ENCODE peak calls at places on chromosomes 7 and 10, in eight cellular contexts. D is left ventricle myocardium inferior, V is right atrium auricular region, O is AG04449, L is fibroblast of lung, A is tibial artery, H is prostate gland, W is endothelial cell. N is an unnamed sample.

GRCh38 chr7:68511281-68511680 is 1087.0 kb upstream of the AUTS2 start:
- DNase-seq in A (no peak), H (no peak), W (no peak), O (no peak), L (peak), V (no peak), D (no peak), N (peak)

GRCh38 chr7:117560030-117560429 is 80.2 kb downstream of the CFTR start:
- DNase-seq in W (no peak), L (no peak), O (no peak), A (no peak), V (no peak), D (no peak), H (no peak), N (no peak)

GRCh38 chr7:16561943-16562342 is 35.3 kb downstream of the LRRC72 start:
- DNase-seq in A (no peak), H (no peak), O (no peak), D (no peak), L (no peak), V (no peak), W (no peak), N (no peak)

GRCh38 chr7:27593226-27593625 is 69.5 kb downstream of the HIBADH start:
- DNase-seq in O (no peak), H (no peak), L (no peak), A (no peak), D (no peak), V (no peak), W (no peak), N (no peak)

GRCh38 chr10:19302117-19302516 is 253.5 kb downstream of the MALRD1 start:
- DNase-seq in A (no peak), V (no peak), H (no peak), W (no peak), L (peak), D (no peak), O (no peak), N (no peak)

GRCh38 chr7:6030988-6031387 is at the start of gene ANKRD61:
- DNase-seq in A (no peak), V (no peak), H (no peak), D (no peak), O (no peak), W (no peak), L (no peak), N (no peak)

GRCh38 chr7:121558288-121558687 is 162.2 kb upstream of the FAM3C start:
- DNase-seq in L (no peak), H (no peak), D (no peak), A (no peak), O (no peak), W (no peak), V (no peak), N (no peak)

GRCh38 chr10:71475243-71475871 is 78.6 kb downstream of the CDH23 start:
- DNase-seq in A (no peak), L (no peak), V (no peak), W (peak), H (no peak), O (no peak), D (peak), N (no peak)

GRCh38 chr10:18260308-18260971 is 120.2 kb downstream of the CACNB2 start:
- DNase-seq in D (no peak), A (no peak), L (peak), O (no peak), V (no peak), H (no peak), W (no peak), N (no peak)

GRCh38 chr7:152850420-152850819 is 90.9 kb downstream of the ACTR3B start:
- DNase-seq in H (no peak), A (no peak), W (no peak), O (no peak), V (no peak), D (no peak), L (no peak), N (no peak)

GRCh38 chr10:100024741-100025140 is 15.0 kb upstream of the DNMBP start:
- DNase-seq in L (no peak), V (no peak), H (no peak), A (no peak), W (no peak), D (no peak), O (no peak), N (no peak)

GRCh38 chr7:74183142-74183541 is 9.0 kb downstream of the EIF4H start:
- DNase-seq in L (no peak), D (no peak), H (peak), W (no peak), V (no peak), A (no peak), O (no peak), N (no peak)

GRCh38 chr10:43409385-43410109 is 561 bp upstream of the HNRNPF start:
- DNase-seq in A (no peak), W (peak), L (no peak), D (peak), V (no peak), O (no peak), H (no peak), N (no peak)

GRCh38 chr7:21365866-21366624 is 61.8 kb upstream of the SP4 start:
- DNase-seq in H (peak), O (no peak), L (peak), A (no peak), V (no peak), W (no peak), D (no peak), N (no peak)

GRCh38 chr7:84236398-84236797 is 41.8 kb upstream of the SEMA3A start:
- DNase-seq in O (no peak), A (no peak), D (no peak), V (no peak), H (no peak), W (no peak), L (peak), N (no peak)

GRCh38 chr7:105261689-105262088 is 127.0 kb downstream of the SRPK2 start:
- DNase-seq in D (no peak), A (no peak), H (no peak), V (no peak), L (peak), W (no peak), O (no peak), N (no peak)

GRCh38 chr10:15460661-15461060 is 89.6 kb upstream of the FAM171A1 start:
- DNase-seq in O (no peak), D (no peak), W (no peak), H (no peak), V (no peak), A (no peak), L (no peak), N (no peak)

GRCh38 chr10:6578221-6579192 is 1.6 kb downstream of the PRKCQ start:
- DNase-seq in L (no peak), H (no peak), V (no peak), A (no peak), O (no peak), W (no peak), D (no peak), N (no peak)

GRCh38 chr10:81873231-81873931 is 1.6 kb upstream of the NRG3 start:
- DNase-seq in L (no peak), H (no peak), A (no peak), W (no peak), O (no peak), D (no peak), V (no peak), N (no peak)

GRCh38 chr10:52780391-52781155 is 8.0 kb upstream of the MBL2 start:
- DNase-seq in L (no peak), D (no peak), A (no peak), H (no peak), O (no peak), W (no peak), V (no peak), N (peak)

GRCh38 chr10:84783386-84783785 is 455.0 kb downstream of the CCSER2 start:
- DNase-seq in H (no peak), L (peak), V (no peak), W (peak), A (no peak), O (peak), D (no peak), N (no peak)

GRCh38 chr7:93211228-93211818 is 14.9 kb downstream of the HEPACAM2 start:
- DNase-seq in W (no peak), L (no peak), H (no peak), V (no peak), A (no peak), O (no peak), D (no peak), N (no peak)

GRCh38 chr10:124743188-124744046 is 761 bp downstream of the FAM53B start:
- DNase-seq in A (no peak), W (peak), L (peak), V (no peak), D (no peak), O (no peak), H (no peak), N (no peak)

GRCh38 chr10:759898-760477 is 70.5 kb upstream of the DIP2C start:
- DNase-seq in A (no peak), D (no peak), W (no peak), H (no peak), L (no peak), O (no peak), V (no peak), N (peak)

GRCh38 chr10:99396471-99396870 is 34.0 kb downstream of the GOT1 start:
- DNase-seq in O (no peak), A (no peak), D (no peak), H (no peak), W (no peak), L (peak), V (peak), N (no peak)

GRCh38 chr10:12042409-12042796 is 206 bp downstream of the UPF2 start:
- DNase-seq in L (peak), A (no peak), W (peak), V (no peak), O (no peak), D (no peak), H (no peak), N (peak)

GRCh38 chr7:144404911-144405310 is 1.4 kb upstream of the NOBOX start:
- DNase-seq in O (no peak), L (no peak), A (no peak), D (no peak), W (no peak), V (peak), H (no peak), N (no peak)

GRCh38 chr7:55244346-55244745 is 120.8 kb upstream of the LANCL2 start:
- DNase-seq in W (no peak), H (no peak), L (peak), V (peak), D (no peak), O (no peak), A (no peak), N (no peak)

GRCh38 chr10:52644678-52645434 is 127.7 kb downstream of the MBL2 start:
- DNase-seq in W (peak), D (no peak), A (no peak), O (no peak), L (peak), H (peak), V (no peak), N (no peak)

GRCh38 chr10:35442006-35442405 is 105.7 kb downstream of the CCNY start:
- DNase-seq in H (no peak), W (no peak), A (no peak), D (no peak), O (no peak), L (no peak), V (no peak), N (no peak)

GRCh38 chr10:52814506-52814905 is 41.9 kb upstream of the MBL2 start:
- DNase-seq in V (no peak), A (no peak), L (no peak), D (no peak), O (no peak), W (no peak), H (no peak), N (no peak)

GRCh38 chr7:14858410-14858809 is 44.1 kb downstream of the DGKB start:
- DNase-seq in H (no peak), D (no peak), A (no peak), W (no peak), O (no peak), L (no peak), V (no peak), N (no peak)

GRCh38 chr7:72492446-72492845 is 80.3 kb upstream of the CALN1 start:
- DNase-seq in L (no peak), D (peak), W (no peak), A (no peak), V (no peak), H (no peak), O (no peak), N (peak)

GRCh38 chr7:37081436-37081835 is 357.1 kb upstream of the AOAH start:
- DNase-seq in V (no peak), W (no peak), O (no peak), H (no peak), A (no peak), D (no peak), L (no peak), N (no peak)

GRCh38 chr10:30594077-30594476 is 35.5 kb downstream of the LYZL2 start:
- DNase-seq in W (no peak), H (no peak), O (no peak), V (no peak), L (no peak), D (no peak), A (no peak), N (peak)

DNA sequence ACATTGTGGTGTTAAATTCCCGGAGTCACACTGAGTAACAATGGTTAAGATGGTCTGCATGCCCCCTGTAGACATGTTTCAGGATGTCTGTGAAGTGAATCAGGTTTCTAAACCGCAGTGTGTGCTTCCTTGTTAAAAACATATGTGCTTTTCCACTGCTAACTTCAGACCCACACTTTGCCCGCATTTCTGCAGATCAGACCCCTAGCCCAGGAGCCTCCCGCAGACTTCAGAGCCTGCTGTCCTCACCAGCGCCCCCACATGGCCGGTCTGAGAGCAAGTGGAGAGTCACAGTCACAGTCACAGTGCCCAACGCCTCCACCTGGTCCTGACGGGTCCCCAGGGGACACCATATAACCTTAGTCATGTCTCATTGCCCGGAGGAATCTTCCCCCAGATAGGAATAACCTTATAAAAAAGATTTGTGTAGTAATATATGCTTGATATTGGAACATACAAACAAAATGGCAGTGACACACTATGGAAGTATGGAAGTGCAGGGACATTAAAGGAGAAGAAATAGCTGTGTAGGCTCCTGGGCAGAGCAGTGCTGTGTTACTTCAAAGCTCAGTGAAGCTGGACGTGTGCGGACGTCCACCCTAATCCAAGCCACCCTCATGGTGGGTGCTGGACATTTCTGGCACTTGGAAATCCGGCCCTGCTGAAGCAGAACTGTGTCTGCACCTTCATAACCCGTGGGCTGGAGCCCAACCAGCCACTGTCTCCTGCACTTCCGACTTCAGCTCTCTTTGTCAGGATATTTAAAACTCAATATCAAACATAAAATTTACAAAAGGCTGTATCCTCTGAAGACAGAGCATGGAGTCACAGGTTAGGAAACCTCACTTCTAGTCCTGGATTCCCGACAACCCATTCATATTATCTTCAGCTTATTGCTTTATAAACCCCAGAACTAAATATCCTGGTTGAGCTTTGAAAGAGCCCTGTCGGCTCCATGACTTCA is 29.0 kb downstream of the GSTO2 start:
- DNase-seq in O (no peak), A (no peak), D (peak), H (no peak), L (peak), V (no peak), W (peak), N (no peak)
- TF ChIP-seq CTCF in O (peak), A (no peak), D (peak), H (no peak), L (peak), V (peak), W (peak), N (peak)

DNA sequence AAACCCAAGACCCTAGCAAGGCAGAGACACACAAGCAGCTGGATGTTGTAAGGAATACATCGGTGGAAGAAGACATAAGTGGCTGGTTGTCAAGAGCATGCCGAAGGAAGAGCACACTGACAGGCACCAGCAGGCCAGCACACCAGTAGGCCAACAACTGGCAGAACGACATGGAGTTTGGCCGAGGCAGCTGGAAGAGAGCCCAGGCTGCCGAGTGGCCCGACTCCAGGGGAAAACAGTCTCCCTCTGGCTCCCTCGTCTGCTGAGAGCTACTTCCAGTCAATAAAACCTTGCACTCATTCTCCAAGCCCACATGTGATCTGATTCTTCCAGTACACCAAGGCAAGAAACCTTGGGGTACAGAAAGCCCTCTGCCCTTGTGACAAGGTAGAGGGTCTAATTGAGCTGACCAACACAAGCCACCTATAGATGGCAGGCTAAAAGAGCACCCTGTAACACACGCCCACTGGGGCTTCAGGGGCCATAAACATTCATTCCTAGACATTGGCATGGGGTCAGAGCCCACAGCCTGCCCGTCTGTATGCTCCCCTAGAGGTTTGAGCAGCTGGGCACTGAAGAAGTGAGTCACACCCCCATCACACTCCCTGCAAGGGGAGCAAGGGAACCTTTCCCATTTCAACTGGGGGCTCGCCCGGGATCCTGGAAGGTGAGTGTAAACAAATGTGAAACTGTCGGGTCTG is 14.7 kb upstream of the TNS3 start:
- DNase-seq in D (no peak), L (no peak), A (no peak), O (no peak), H (no peak), V (no peak), W (peak), N (no peak)
- TF ChIP-seq CTCF in D (no peak), L (no peak), A (peak), O (no peak), H (no peak), V (no peak), W (no peak), N (no peak)

GRCh38 chr7:132503415-132503814 is 72.9 kb downstream of the PLXNA4 start:
- DNase-seq in H (no peak), D (no peak), V (no peak), A (no peak), L (no peak), O (no peak), W (no peak), N (no peak)

GRCh38 chr7:132498319-132498718 is 78.0 kb downstream of the PLXNA4 start:
- DNase-seq in L (no peak), V (no peak), O (no peak), D (no peak), A (no peak), W (no peak), H (no peak), N (no peak)

GRCh38 chr7:132501956-132502355 is 74.3 kb downstream of the PLXNA4 start:
- DNase-seq in W (peak), A (no peak), H (no peak), V (no peak), O (no peak), L (peak), D (no peak), N (no peak)

GRCh38 chr7:132499065-132499464 is 77.2 kb downstream of the PLXNA4 start:
- DNase-seq in H (no peak), W (no peak), L (no peak), A (no peak), O (no peak), D (no peak), V (no peak), N (no peak)

GRCh38 chr7:132500727-132501410 is 75.4 kb downstream of the PLXNA4 start:
- DNase-seq in L (peak), H (no peak), W (peak), A (peak), O (no peak), V (peak), D (peak), N (no peak)
- TF ChIP-seq CTCF in L (peak), H (no peak), W (no peak), A (peak), O (no peak), V (peak), D (peak), N (peak)

DNA sequence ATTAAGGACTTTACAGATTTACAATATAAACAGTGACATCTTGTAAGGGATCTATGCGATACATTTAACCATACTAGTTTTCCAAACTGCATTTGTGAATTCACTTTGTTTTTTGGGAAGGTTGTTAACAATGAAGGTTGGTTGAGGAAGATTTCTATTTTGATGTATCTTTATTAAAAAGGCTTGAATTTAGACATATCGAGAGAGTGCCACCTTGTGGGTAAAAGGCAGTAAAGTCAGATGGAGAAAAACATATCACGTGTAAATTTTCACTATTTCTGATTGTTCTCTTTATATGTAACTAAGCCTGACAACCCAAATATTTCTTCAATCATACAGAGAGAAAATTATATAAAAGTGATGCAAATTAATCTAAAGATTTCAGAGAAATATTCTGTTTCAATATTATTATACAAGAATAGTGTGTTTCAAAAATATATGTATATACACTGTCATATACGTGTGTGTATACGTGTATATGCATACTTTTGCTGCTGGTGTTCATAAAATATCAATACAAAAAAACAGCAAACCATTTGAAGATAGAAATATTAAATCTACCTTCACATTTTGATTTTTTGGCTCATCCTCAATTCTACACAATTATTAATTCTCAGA is 988.6 kb downstream of the SORCS1 start:
- DNase-seq in W (no peak), V (no peak), L (peak), H (no peak), O (no peak), D (no peak), A (no peak), N (no peak)
- TF ChIP-seq CTCF in W (peak), V (peak), L (no peak), H (no peak), O (peak), D (peak), A (no peak), N (peak)